ENCODE peak calls at places on chromosomes 5 and 9, in five cellular contexts. W is fibroblast of the aortic adventitia, X is AG09309, K is cardiac fibroblast, N is AG04450. R is an unnamed sample.

GRCh38 chr5:56066931-56067450 is 72.2 kb upstream of the IL6ST start:
- DNase-seq in W (no peak), X (no peak), K (no peak), N (no peak), R (no peak)

GRCh38 chr9:113528811-113529210 is 65.3 kb downstream of the RGS3 start:
- DNase-seq in W (no peak), X (no peak), K (no peak), N (no peak), R (no peak)

GRCh38 chr9:70805953-70806352 is 315.5 kb downstream of the TRPM3 start:
- DNase-seq in W (no peak), X (no peak), K (no peak), N (no peak), R (no peak)

GRCh38 chr5:885127-885442 is 7.5 kb downstream of the BRD9 start:
- DNase-seq in W (no peak), X (no peak), K (no peak), N (no peak), R (no peak)

GRCh38 chr9:7536310-7536939 is 263.2 kb downstream of the DMAC1 start:
- DNase-seq in W (peak), X (peak), K (peak), N (peak), R (peak)

GRCh38 chr9:132239999-132240859 is 78.4 kb downstream of the NTNG2 start:
- DNase-seq in W (no peak), X (no peak), K (no peak), N (no peak), R (no peak)

GRCh38 chr5:122584411-122585110 is 190.3 kb upstream of the SNX2 start:
- DNase-seq in W (no peak), X (no peak), K (no peak), N (no peak), R (no peak)

GRCh38 chr9:133437753-133438531 is 15.8 kb downstream of the ADAMTS13 start:
- DNase-seq in W (no peak), X (no peak), K (no peak), N (no peak), R (no peak)

GRCh38 chr5:179530069-179530998 is 20.0 kb upstream of the RUFY1 start:
- DNase-seq in W (no peak), X (no peak), K (peak), N (no peak), R (no peak)

GRCh38 chr5:178861627-178862026 is 1.9 kb downstream of the ZNF354B start:
- DNase-seq in W (no peak), X (no peak), K (no peak), N (no peak), R (no peak)

GRCh38 chr5:104170906-104171305 is 608.3 kb upstream of the NUDT12 start:
- DNase-seq in W (peak), X (peak), K (peak), N (no peak), R (no peak)

GRCh38 chr9:75108571-75108970 is 20.3 kb downstream of the OSTF1 start:
- DNase-seq in W (peak), X (no peak), K (peak), N (no peak), R (no peak)

GRCh38 chr5:150386024-150386855 is 26.5 kb downstream of the CD74 start:
- DNase-seq in W (no peak), X (no peak), K (no peak), N (no peak), R (no peak)

GRCh38 chr5:147763791-147764525 is 18.6 kb downstream of the JAKMIP2 start:
- DNase-seq in W (peak), X (peak), K (peak), N (no peak), R (peak)

GRCh38 chr9:135924628-135925338 is 17.4 kb upstream of the CAMSAP1 start:
- DNase-seq in W (no peak), X (no peak), K (no peak), N (no peak), R (no peak)

GRCh38 chr5:24401767-24402166 is 243.0 kb downstream of the CDH10 start:
- DNase-seq in W (no peak), X (no peak), K (peak), N (no peak), R (peak)

GRCh38 chr5:170235881-170236864 is 3.4 kb downstream of the C5orf58 start:
- DNase-seq in W (no peak), X (no peak), K (no peak), N (no peak), R (no peak)

GRCh38 chr5:74442466-74442865 is 198.1 kb downstream of the ENC1 start:
- DNase-seq in W (peak), X (no peak), K (no peak), N (no peak), R (no peak)

GRCh38 chr9:91245432-91246313 is 116.0 kb downstream of the AUH start:
- DNase-seq in W (peak), X (no peak), K (peak), N (no peak), R (no peak)

GRCh38 chr5:56910123-56910951 is 941 bp downstream of the SETD9 start:
- DNase-seq in W (no peak), X (no peak), K (no peak), N (peak), R (peak)

GRCh38 chr9:114153761-114154596 is 1.4 kb upstream of the COL27A1 start:
- DNase-seq in W (no peak), X (no peak), K (no peak), N (no peak), R (no peak)

GRCh38 chr9:131304676-131305366 is 15.3 kb downstream of the PLPP7 start:
- DNase-seq in W (no peak), X (peak), K (no peak), N (no peak), R (no peak)

GRCh38 chr5:107809201-107810034 is 138.7 kb upstream of the EFNA5 start:
- DNase-seq in W (no peak), X (no peak), K (peak), N (no peak), R (no peak)

GRCh38 chr5:84602371-84602771 is 217.7 kb upstream of the EDIL3 start:
- DNase-seq in W (peak), X (no peak), K (peak), N (no peak), R (no peak)

GRCh38 chr5:110790673-110791072 is 51.9 kb downstream of the SLC25A46 start:
- DNase-seq in W (peak), X (peak), K (peak), N (peak), R (peak)

GRCh38 chr5:20102291-20102690 is 114.3 kb upstream of the CDH18 start:
- DNase-seq in W (no peak), X (no peak), K (no peak), N (no peak), R (no peak)

GRCh38 chr9:94623253-94623652 is 16.1 kb downstream of the FBP1 start:
- DNase-seq in W (no peak), X (no peak), K (peak), N (no peak), R (no peak)

GRCh38 chr9:105243015-105243686 is 1.3 kb upstream of the SLC44A1 start:
- DNase-seq in W (peak), X (peak), K (peak), N (no peak), R (no peak)

GRCh38 chr9:86720893-86721698 is 226.2 kb downstream of the GAS1 start:
- DNase-seq in W (peak), X (no peak), K (peak), N (no peak), R (no peak)

GRCh38 chr5:139138109-139138508 is 60.1 kb downstream of the SIL1 start:
- DNase-seq in W (no peak), X (no peak), K (peak), N (no peak), R (no peak)

GRCh38 chr5:7916171-7916804 is 47.3 kb downstream of the MTRR start:
- DNase-seq in W (no peak), X (peak), K (no peak), N (no peak), R (no peak)

GRCh38 chr5:143197260-143197656 is 206.2 kb downstream of the NR3C1 start:
- DNase-seq in W (no peak), X (no peak), K (peak), N (no peak), R (no peak)

GRCh38 chr9:106888992-106889631 is 26.1 kb downstream of the ZNF462 start:
- DNase-seq in W (no peak), X (no peak), K (no peak), N (no peak), R (no peak)

GRCh38 chr9:114662081-114662989 is 4.7 kb upstream of the TEX53 start:
- DNase-seq in W (peak), X (no peak), K (peak), N (no peak), R (no peak)

GRCh38 chr9:114430443-114430842 is 42.7 kb upstream of the AKNA start:
- DNase-seq in W (no peak), X (no peak), K (no peak), N (no peak), R (no peak)

GRCh38 chr9:77648458-77649108 is 461 bp upstream of the GNA14 start:
- DNase-seq in W (peak), X (no peak), K (peak), N (no peak), R (no peak)

GRCh38 chr9:129079829-129080228 is 1.1 kb upstream of the DOLPP1 start:
- DNase-seq in W (no peak), X (no peak), K (no peak), N (no peak), R (no peak)

GRCh38 chr5:36442796-36443195 is 141.1 kb upstream of the RANBP3L start:
- DNase-seq in W (peak), X (no peak), K (peak), N (peak), R (no peak)

GRCh38 chr5:154771383-154771901 is 16.3 kb downstream of the LARP1 start:
- DNase-seq in W (peak), X (peak), K (peak), N (peak), R (peak)

GRCh38 chr5:52560366-52560765 is 227.3 kb upstream of the ITGA1 start:
- DNase-seq in W (peak), X (no peak), K (peak), N (no peak), R (no peak)
- TF ChIP-seq CTCF in W (no peak), X (no peak), K (no peak), N (no peak), R (peak)

GRCh38 chr5:181260720-181261319 is at the start of gene TRIM52:
- DNase-seq in W (peak), X (peak), K (peak), N (no peak), R (no peak)

GRCh38 chr5:181255836-181256578 is 4.9 kb downstream of the TRIM52 start:
- DNase-seq in W (no peak), X (no peak), K (no peak), N (no peak), R (no peak)

GRCh38 chr5:181259283-181259682 is 1.7 kb downstream of the TRIM52 start:
- DNase-seq in W (no peak), X (no peak), K (no peak), N (no peak), R (no peak)

GRCh38 chr5:181259974-181260719 is 796 bp downstream of the TRIM52 start:
- DNase-seq in W (no peak), X (no peak), K (no peak), N (no peak), R (no peak)

DNA sequence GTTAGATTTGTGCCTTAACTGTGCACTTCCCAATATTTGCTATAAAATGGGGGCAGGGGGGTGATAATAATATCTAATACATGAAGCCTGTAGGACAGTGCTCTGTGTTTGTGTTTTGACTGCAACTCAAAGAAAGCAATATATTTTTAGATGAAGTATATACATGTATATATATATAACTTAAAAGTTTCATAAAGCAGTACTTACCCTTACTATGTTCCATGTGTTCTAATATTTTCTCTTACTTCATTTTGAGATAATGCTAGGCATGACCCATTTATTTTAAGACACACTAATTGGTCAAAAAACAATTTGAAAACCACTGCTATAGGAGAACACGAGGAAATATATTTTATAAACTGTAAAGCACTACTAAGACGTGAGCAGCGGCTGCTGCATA is 2.4 kb downstream of the TRIM52 start:
- DNase-seq in W (no peak), X (no peak), K (no peak), N (no peak), R (no peak)
- H3K4me3 ChIP-seq in W (peak), X (peak), K (no peak), N (peak), R (peak)

GRCh38 chr9:4088680-4089079 is 211.2 kb downstream of the GLIS3 start:
- DNase-seq in W (no peak), X (no peak), K (no peak), N (no peak), R (no peak)

GRCh38 chr9:4096121-4096520 is 203.7 kb downstream of the GLIS3 start:
- DNase-seq in W (no peak), X (no peak), K (peak), N (no peak), R (no peak)

GRCh38 chr9:4086119-4087088 is 213.5 kb downstream of the GLIS3 start:
- DNase-seq in W (peak), X (no peak), K (peak), N (no peak), R (no peak)

GRCh38 chr9:4092793-4093709 is 206.8 kb downstream of the GLIS3 start:
- DNase-seq in W (peak), X (no peak), K (no peak), N (no peak), R (no peak)

DNA sequence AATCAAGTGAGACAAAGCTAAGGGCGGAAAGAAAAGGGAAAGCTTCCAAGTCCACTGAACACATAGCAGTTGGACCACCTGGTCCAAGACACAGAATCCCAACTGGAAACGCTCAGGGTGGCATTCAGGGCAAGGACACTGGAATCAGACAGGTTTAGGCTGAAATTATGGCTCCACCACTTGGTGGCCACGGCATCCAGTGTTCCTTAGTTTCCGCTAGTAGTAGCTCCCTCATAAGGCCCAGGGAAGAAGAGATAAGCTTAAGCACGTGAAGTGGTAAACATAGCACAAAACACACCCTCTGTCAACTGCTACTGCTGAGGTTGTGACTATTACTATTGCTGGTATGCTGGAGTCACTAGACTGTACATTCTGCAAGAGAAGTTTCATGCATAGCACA is 209.4 kb downstream of the GLIS3 start:
- DNase-seq in W (no peak), X (no peak), K (no peak), N (no peak), R (no peak)
- TF ChIP-seq CTCF in W (no peak), X (no peak), K (no peak), N (no peak), R (peak)

GRCh38 chr5:129097498-129098296 is 3.1 kb downstream of the ISOC1 start:
- DNase-seq in W (no peak), X (no peak), K (no peak), N (no peak), R (no peak)
- H3K4me3 ChIP-seq in W (no peak), X (no peak), K (no peak), N (no peak), R (no peak)

DNA sequence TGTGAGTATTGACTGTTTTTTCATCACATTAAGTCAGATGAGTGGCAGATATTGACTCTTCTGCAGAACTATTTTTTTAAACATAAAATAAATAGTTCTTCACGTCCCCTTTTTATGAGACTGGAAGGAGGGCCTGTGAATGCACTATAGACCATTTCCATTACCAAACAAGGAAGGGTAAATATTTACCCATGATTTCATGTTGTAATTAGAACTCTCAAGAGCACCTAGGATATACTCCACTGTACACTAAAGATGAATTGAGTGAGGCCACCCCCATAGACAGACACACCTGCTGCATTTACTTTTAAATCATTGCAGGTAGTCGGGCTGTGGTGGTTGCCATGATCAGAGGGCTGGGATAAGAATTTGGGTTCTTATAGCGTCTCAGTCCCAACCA is 22.6 kb downstream of the SLC36A1 start:
- DNase-seq in W (no peak), X (no peak), K (no peak), N (no peak), R (no peak)
- TF ChIP-seq CTCF in W (no peak), X (no peak), K (no peak), N (no peak), R (no peak)

DNA sequence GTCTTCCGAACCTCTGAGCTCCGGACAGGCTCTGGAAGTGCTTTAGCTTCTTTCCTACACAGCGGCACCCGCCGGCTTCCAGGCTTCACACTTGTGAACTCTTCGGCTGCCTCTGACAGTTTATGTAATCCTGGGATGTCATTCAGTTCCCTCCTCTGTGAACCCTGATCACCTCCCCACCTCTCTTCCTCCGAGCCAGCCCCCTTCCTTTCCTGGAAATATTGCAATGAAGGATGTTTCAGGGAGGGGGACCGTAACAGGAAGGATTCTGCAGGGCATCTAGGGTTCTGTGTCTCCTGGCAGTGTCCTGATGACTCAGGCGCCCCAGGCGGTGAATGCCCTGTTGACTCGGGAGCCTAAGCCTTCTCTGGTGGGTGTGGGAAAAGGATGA is at the start of gene CD14:
- DNase-seq in W (peak), X (no peak), K (peak), N (no peak), R (no peak)
- H3K4me3 ChIP-seq in W (peak), X (peak), K (peak), N (peak), R (peak)

GRCh38 chr9:15510789-15511575 is at the start of gene PSIP1:
- DNase-seq in W (peak), X (peak), K (peak), N (peak), R (no peak)
- TF ChIP-seq CTCF in W (no peak), X (no peak), K (no peak), N (no peak), R (no peak)

R was measured in epithelial cell of proximal tubule.